ENCODE peak calls at places on chromosomes 3 and 15, in seven cellular contexts. S is HuH-7, H is endothelial cell, W is mucosa of descending colon, Q is erythroblast, U is kidney, A is transverse colon. R is an unnamed sample.

GRCh38 chr15:58840048-58840447 is 68.9 kb downstream of the MINDY2 start:
- DNase-seq in H (no peak), Q (no peak), W (no peak), A (no peak), S (no peak), U (no peak), R (no peak)

GRCh38 chr3:50237133-50237651 is 1.2 kb downstream of the GNAI2 start:
- DNase-seq in Q (peak), S (no peak), W (no peak), A (no peak), H (no peak), U (peak), R (peak)

GRCh38 chr15:94287794-94288246 is 56.5 kb downstream of the MCTP2 start:
- DNase-seq in U (no peak), S (no peak), A (peak), H (no peak), Q (peak), W (no peak), R (no peak)

GRCh38 chr3:45957606-45958005 is 14.3 kb downstream of the CXCR6 start:
- DNase-seq in Q (no peak), H (no peak), A (no peak), S (no peak), U (no peak), W (no peak), R (no peak)

GRCh38 chr3:54850484-54851003 is 77.3 kb downstream of the LRTM1 start:
- DNase-seq in H (no peak), S (no peak), A (no peak), W (no peak), U (no peak), Q (no peak), R (no peak)

GRCh38 chr3:31699309-31699953 is 166.7 kb downstream of the STT3B start:
- DNase-seq in U (no peak), H (no peak), S (no peak), W (no peak), Q (no peak), A (no peak), R (no peak)

GRCh38 chr3:189975376-189975990 is 145.2 kb downstream of the P3H2 start:
- DNase-seq in W (no peak), Q (no peak), H (no peak), S (no peak), A (no peak), U (no peak), R (peak)

GRCh38 chr3:123169492-123169929 is 32.2 kb upstream of the SEC22A start:
- DNase-seq in H (no peak), Q (no peak), U (no peak), S (no peak), A (no peak), W (no peak), R (no peak)

GRCh38 chr15:101669744-101670143 is 17.6 kb upstream of the TM2D3 start:
- DNase-seq in S (no peak), Q (no peak), U (no peak), W (no peak), A (no peak), H (no peak), R (no peak)

GRCh38 chr3:192745150-192745549 is 17.8 kb upstream of the FGF12 start:
- DNase-seq in H (no peak), Q (no peak), U (no peak), W (no peak), S (no peak), A (no peak), R (peak)

GRCh38 chr3:160973067-160973466 is 132.1 kb downstream of the B3GALNT1 start:
- DNase-seq in W (no peak), A (no peak), H (no peak), Q (no peak), S (no peak), U (no peak), R (no peak)

GRCh38 chr3:179973024-179973423 is 63.7 kb downstream of the PEX5L start:
- DNase-seq in Q (no peak), U (no peak), H (no peak), W (no peak), S (no peak), A (no peak), R (no peak)

GRCh38 chr15:63264685-63265302 is 12.6 kb upstream of the APH1B start:
- DNase-seq in S (peak), W (no peak), A (no peak), H (no peak), U (no peak), Q (no peak), R (no peak)

GRCh38 chr3:134646086-134646485 is 4.7 kb downstream of the KY start:
- DNase-seq in Q (no peak), H (no peak), W (no peak), A (no peak), S (no peak), U (no peak), R (no peak)

GRCh38 chr15:69723404-69724097 is 270.9 kb downstream of the RPLP1 start:
- DNase-seq in H (no peak), A (no peak), Q (no peak), W (no peak), S (no peak), U (no peak), R (peak)

GRCh38 chr3:134432236-134432635 is 53.5 kb downstream of the ANAPC13 start:
- DNase-seq in S (no peak), U (no peak), W (no peak), Q (no peak), A (no peak), H (no peak), R (no peak)

GRCh38 chr3:149670742-149671492 is 13.1 kb upstream of the WWTR1 start:
- DNase-seq in Q (no peak), S (no peak), H (no peak), U (no peak), W (no peak), A (no peak), R (no peak)

GRCh38 chr15:26358708-26359107 is 414.2 kb downstream of the GABRB3 start:
- DNase-seq in H (no peak), U (no peak), W (no peak), S (no peak), Q (no peak), A (no peak), R (no peak)

R was measured in left ventricle myocardium superior.